ENCODE peak calls at places on chromosomes 4 and X, in ten cellular contexts. Q is stomach, T is WERI-Rb-1, C is IMR-90, X is cardiac muscle cell, Z is uterus, Y is HepG2, G is PC-3, D is psoas muscle, A is mesendoderm. L is an unnamed sample.

GRCh38 chr4:114318309-114318708 is 280.3 kb upstream of the UGT8 start:
- DNase-seq in Q (no peak), T (no peak), D (no peak), C (peak), G (peak), Z (no peak), A (no peak), Y (peak), X (no peak), L (no peak)

GRCh38 chr4:31365006-31365690 is 645.0 kb downstream of the PCDH7 start:
- DNase-seq in X (peak), G (no peak), A (no peak), Z (no peak), T (no peak), Y (no peak), D (no peak), C (no peak), Q (no peak), L (no peak)

GRCh38 chr4:6674500-6675149 is 19.1 kb upstream of the S100P start:
- DNase-seq in X (peak), Q (peak), A (peak), Y (peak), C (peak), G (peak), Z (no peak), D (peak), T (peak), L (no peak)

GRCh38 chrX:133391116-133391515 is 24.2 kb downstream of the GPC4 start:
- DNase-seq in C (no peak), G (no peak), A (no peak), X (no peak), Q (no peak), T (no peak), Z (no peak), Y (no peak), D (no peak), L (no peak)

GRCh38 chrX:16825306-16826035 is 39.2 kb downstream of the TXLNG start:
- DNase-seq in C (peak), T (no peak), G (peak), X (no peak), D (no peak), Z (no peak), Y (peak), A (no peak), Q (no peak), L (no peak)

GRCh38 chr4:148868207-148868606 is 426.0 kb upstream of the NR3C2 start:
- DNase-seq in C (no peak), X (no peak), Y (no peak), Z (no peak), G (no peak), A (no peak), D (no peak), T (no peak), Q (no peak), L (no peak)

GRCh38 chrX:45840411-45840950 is 639.8 kb upstream of the DIPK2B start:
- DNase-seq in T (no peak), Z (no peak), D (no peak), Q (no peak), A (no peak), X (no peak), G (peak), Y (no peak), C (no peak), L (no peak)

GRCh38 chr4:188127157-188127874 is 11.9 kb upstream of the TRIML1 start:
- DNase-seq in Y (no peak), G (peak), Z (no peak), Q (no peak), C (peak), T (no peak), A (peak), D (no peak), X (peak), L (no peak)

GRCh38 chr4:40630335-40631021 is 814 bp upstream of the RBM47 start:
- DNase-seq in A (peak), Y (no peak), D (no peak), G (peak), X (no peak), C (no peak), Z (peak), Q (peak), T (no peak), L (peak)

GRCh38 chrX:133923113-133923512 is 62.3 kb downstream of the GPC3 start:
- DNase-seq in Q (no peak), A (peak), D (no peak), T (no peak), C (no peak), G (no peak), X (peak), Z (no peak), Y (no peak), L (no peak)

GRCh38 chr4:121785479-121785878 is 15.6 kb upstream of the EXOSC9 start:
- DNase-seq in G (peak), D (no peak), X (peak), Q (no peak), Z (no peak), C (no peak), Y (no peak), A (no peak), T (no peak), L (no peak)

GRCh38 chr4:184444953-184445309 is 29.4 kb downstream of the IRF2 start:
- DNase-seq in C (no peak), Q (no peak), Z (no peak), A (no peak), G (no peak), T (no peak), Y (no peak), X (no peak), D (no peak), L (no peak)

GRCh38 chrX:44035576-44035975 is 62.4 kb upstream of the NDP start:
- DNase-seq in Y (no peak), X (peak), D (no peak), Z (no peak), A (no peak), C (no peak), G (no peak), T (no peak), Q (no peak), L (no peak)

GRCh38 chr4:57320880-57321279 is 210.7 kb upstream of the IGFBP7 start:
- DNase-seq in Z (no peak), T (peak), G (no peak), A (no peak), Q (no peak), Y (no peak), D (no peak), C (no peak), X (no peak), L (no peak)

DNA sequence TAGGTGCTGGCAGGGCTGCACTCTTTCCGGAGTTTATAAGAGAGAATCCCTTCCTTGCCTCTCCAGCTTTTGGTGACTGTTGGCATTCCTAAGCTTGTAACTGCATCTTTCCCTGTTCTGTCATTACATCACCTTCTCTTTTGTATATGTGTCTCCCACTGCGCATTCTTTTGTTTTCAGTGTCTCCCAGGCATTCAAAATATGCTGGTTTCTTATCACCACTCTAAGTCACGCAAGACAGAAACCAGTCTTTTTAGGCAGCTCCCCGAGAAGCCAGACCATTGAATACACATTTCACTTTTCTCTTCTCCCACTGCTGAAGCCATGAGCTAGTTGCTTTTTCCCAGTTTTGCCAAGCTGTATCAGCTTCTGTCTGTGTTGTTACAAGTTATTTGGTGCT is 71.0 kb downstream of the LAS1L start:
- DNase-seq in Y (no peak), Z (no peak), G (no peak), X (peak), C (peak), Q (no peak), A (peak), D (no peak), T (no peak), L (no peak)
- H3K4me3 ChIP-seq in Y (no peak), Z (no peak), G (no peak), X (no peak), C (no peak), Q (no peak), A (no peak), D (no peak), T (no peak), L (no peak)

GRCh38 chr4:721261-722171 is 15.9 kb downstream of the PCGF3 start:
- DNase-seq in Z (peak), T (no peak), A (no peak), Y (no peak), Q (no peak), G (no peak), C (no peak), X (peak), D (no peak), L (peak)
- H3K27ac ChIP-seq in Z (peak), T (no peak), A (no peak), Y (no peak), Q (no peak), G (no peak), C (no peak), X (peak), D (no peak), L (no peak)

DNA sequence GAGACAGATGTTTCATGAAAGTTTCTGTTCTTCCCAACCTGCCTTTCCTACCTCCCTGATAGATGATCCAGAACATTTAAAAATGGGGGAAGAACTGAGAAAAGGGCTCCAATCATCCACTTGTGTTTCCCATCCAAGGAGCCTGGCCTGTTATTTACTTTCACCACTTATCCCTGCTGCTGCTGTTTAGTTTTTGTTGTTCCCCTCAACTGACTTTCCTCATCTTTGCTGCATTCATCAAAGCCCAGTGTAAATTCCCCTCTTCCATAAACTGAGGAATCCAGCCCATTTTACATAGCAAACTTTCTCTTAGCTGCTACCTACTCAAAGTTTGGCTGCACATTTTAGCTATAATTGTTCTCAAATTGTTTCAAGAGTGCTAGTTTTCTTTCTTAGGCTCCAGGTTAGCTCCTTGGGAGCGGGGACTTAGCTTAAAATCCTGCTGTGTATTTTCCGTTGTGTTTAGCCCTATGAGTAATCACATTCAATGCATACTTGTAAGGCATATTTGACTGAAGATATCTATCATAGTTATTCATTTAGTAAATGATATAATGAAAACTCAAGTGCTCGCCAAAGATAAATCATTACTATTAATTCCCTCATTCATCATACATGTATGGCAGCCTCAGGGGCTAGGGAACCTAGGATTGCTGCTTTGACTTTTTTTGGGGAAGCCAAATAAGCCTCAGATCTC is 1.4 kb upstream of the PTPN13 start:
- DNase-seq in X (no peak), T (no peak), A (peak), Q (no peak), C (peak), Y (no peak), G (peak), Z (no peak), D (no peak), L (no peak)
- H3K4me3 ChIP-seq in X (peak), T (no peak), A (no peak), Q (peak), C (no peak), Y (no peak), G (peak), Z (no peak), D (no peak), L (peak)

GRCh38 chrX:39030636-39031035 is 229.4 kb downstream of the MID1IP1 start:
- DNase-seq in G (no peak), A (no peak), D (no peak), Q (no peak), Z (no peak), Y (no peak), C (no peak), T (no peak), X (no peak), L (no peak)
- H3K27ac ChIP-seq in G (no peak), A (no peak), D (no peak), Q (no peak), Z (no peak), Y (no peak), C (no peak), T (no peak), X (no peak), L (no peak)

DNA sequence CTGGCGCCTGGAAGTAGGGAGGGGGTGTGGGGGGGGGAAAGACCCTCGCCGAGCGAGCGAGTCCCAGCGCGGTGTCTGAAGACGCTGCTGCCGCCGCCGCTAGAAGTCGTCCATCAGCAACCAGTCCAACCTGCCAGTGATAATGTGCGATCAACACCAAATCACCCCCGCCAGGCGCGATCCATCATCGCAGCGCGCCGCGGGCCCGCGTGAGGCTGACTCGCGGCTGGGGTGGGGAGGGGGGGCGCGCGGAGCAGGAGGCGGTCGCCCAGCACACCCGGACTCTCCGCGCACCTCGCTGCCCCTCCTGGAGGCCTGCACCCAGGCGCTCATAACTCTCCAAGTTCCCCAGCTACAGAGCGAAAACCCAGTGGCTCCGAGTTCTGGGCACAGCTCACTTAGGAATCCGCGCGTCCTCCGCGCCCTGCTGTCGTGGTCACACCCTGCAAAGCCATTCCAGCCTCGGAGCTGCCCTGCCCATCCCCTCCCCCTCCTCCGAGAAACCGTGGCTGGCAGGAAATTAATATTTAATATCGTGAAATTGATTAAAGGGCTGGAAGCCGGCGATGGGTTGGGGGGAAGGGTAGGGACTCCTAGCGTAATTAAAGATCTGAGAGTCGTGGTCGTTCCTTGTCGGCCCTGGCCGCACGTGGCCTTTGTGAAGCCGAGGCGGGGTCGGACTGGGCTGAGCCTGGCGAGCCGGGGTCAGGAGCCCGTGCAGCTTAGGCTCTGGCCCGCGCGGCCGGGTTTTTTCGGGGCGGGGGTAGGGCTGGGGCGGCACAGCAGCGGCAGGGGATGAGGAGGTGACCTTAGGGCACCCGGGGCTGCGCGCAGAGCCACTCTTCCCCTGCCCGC is 58.1 kb upstream of the BCOR start:
- DNase-seq in A (peak), T (peak), Z (no peak), C (no peak), D (no peak), G (no peak), X (no peak), Q (no peak), Y (no peak), L (no peak)
- H3K4me3 ChIP-seq in A (no peak), T (peak), Z (peak), C (no peak), D (peak), G (peak), X (peak), Q (peak), Y (peak), L (peak)

GRCh38 chr4:162506253-162506652 is 342.5 kb upstream of the FSTL5 start:
- DNase-seq in A (no peak), G (peak), D (no peak), Q (no peak), X (peak), Y (no peak), Z (no peak), T (no peak), C (no peak), L (no peak)
- H3K27ac ChIP-seq in A (no peak), G (no peak), D (no peak), Q (no peak), X (peak), Y (no peak), Z (no peak), T (no peak), C (no peak), L (no peak)

DNA sequence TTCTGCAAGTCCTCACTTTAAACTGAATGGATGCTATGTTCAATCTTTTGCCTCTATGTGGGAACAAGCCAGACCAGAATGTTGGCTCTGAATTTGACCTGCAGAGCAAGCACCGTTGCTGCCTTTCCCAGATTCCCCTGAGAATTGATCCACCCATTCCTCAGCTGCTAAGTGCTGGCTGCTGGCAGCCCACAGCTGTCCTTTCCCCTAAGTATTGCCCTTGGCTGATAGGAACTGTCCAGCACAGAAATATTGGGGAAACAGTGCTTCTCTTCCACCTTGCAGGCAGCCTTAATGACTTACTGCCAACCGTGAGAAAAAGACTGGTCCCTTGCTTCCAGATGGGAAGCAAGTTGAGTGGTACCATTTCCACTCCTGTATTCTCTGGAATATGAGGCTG is 475.9 kb downstream of the PDHA2 start:
- DNase-seq in T (no peak), Q (no peak), A (no peak), D (no peak), Z (no peak), Y (no peak), G (peak), C (no peak), X (peak), L (no peak)
- H3K4me3 ChIP-seq in T (no peak), Q (no peak), A (no peak), D (no peak), Z (no peak), Y (no peak), G (no peak), C (no peak), X (no peak), L (no peak)

L was measured in kidney.